ENCODE peak calls at places on chromosomes 3 and 15, in nine cellular contexts. A, E, W, Y, J, C, O, L and I are unnamed samples.

GRCh38 chr15:78216276-78217229 is 17.8 kb downstream of the ACSBG1 start:
- DNase-seq in Y (no peak), W (no peak), J (peak; percentile 76), E (peak; percentile 58), L (no peak), A (no peak), C (no peak), O (peak; percentile 65), I (no peak)

GRCh38 chr15:75140080-75140879 is 61.4 kb upstream of the C15orf39 start:
- DNase-seq in J (no peak), E (no peak), Y (no peak), A (no peak), O (peak; percentile 32), C (peak; percentile 99), W (peak; percentile 26), L (no peak), I (no peak)

GRCh38 chr3:36201546-36201945 is 178.8 kb upstream of the STAC start:
- DNase-seq in W (no peak), A (no peak), C (no peak), O (no peak), E (no peak), J (no peak), L (peak; percentile 38), Y (no peak), I (no peak)

GRCh38 chr3:123652346-123652984 is 67.6 kb upstream of the HACD2 start:
- DNase-seq in A (no peak), J (peak; percentile 88), Y (peak; percentile 77), O (peak; percentile 81), C (peak; percentile 62), W (peak; percentile 87), L (peak; percentile 84), E (peak; percentile 72), I (no peak)

GRCh38 chr3:46866032-46866595 is 2.9 kb upstream of the MYL3 start:
- DNase-seq in E (no peak), C (no peak), O (no peak), W (no peak), Y (no peak), L (no peak), A (no peak), J (no peak), I (no peak)

GRCh38 chr15:72236381-72237285 is 5.6 kb upstream of the PKM start:
- DNase-seq in Y (no peak), E (no peak), L (no peak), W (no peak), J (peak; percentile 28), C (no peak), A (no peak), O (no peak), I (no peak)

GRCh38 chr15:24772256-24772655 is 96.7 kb downstream of the NPAP1 start:
- DNase-seq in A (no peak), Y (no peak), C (no peak), E (no peak), J (no peak), O (no peak), L (peak; percentile 14), W (peak; percentile 67), I (no peak)

GRCh38 chr3:66797916-66798560 is 200.1 kb upstream of the KBTBD8 start:
- DNase-seq in W (peak; percentile 71), C (no peak), E (no peak), O (peak; percentile 52), L (peak; percentile 23), A (peak; percentile 18), J (peak; percentile 81), Y (peak; percentile 12), I (no peak)

GRCh38 chr15:98823012-98823458 is 174.7 kb downstream of the IGF1R start:
- DNase-seq in L (no peak), A (peak; percentile 62), E (no peak), W (peak; percentile 42), J (peak; percentile 86), O (peak; percentile 36), Y (no peak), C (no peak), I (peak; percentile 54)

GRCh38 chr3:8822141-8822540 is 52.7 kb upstream of the OXTR start:
- DNase-seq in L (no peak), C (no peak), J (peak; percentile 59), A (peak; percentile 22), O (peak; percentile 74), W (no peak), E (no peak), Y (no peak), I (no peak)

GRCh38 chr3:139269984-139270383 is 73.8 kb upstream of the MRPS22 start:
- DNase-seq in W (no peak), L (no peak), A (no peak), J (no peak), E (no peak), O (no peak), Y (no peak), C (no peak), I (no peak)

GRCh38 chr3:139264375-139264774 is 79.4 kb upstream of the MRPS22 start:
- DNase-seq in C (no peak), J (no peak), Y (no peak), A (no peak), E (no peak), L (no peak), W (no peak), O (no peak), I (no peak)

GRCh38 chr3:139263798-139264197 is 80.0 kb upstream of the MRPS22 start:
- DNase-seq in A (no peak), C (no peak), L (no peak), O (no peak), W (no peak), E (no peak), J (no peak), Y (no peak), I (no peak)

GRCh38 chr3:139265131-139266016 is 78.4 kb upstream of the MRPS22 start:
- DNase-seq in A (no peak), C (no peak), L (no peak), O (no peak), E (no peak), J (no peak), Y (no peak), W (no peak), I (no peak)

GRCh38 chr3:139267300-139268246 is 76.2 kb upstream of the MRPS22 start:
- DNase-seq in J (no peak), L (no peak), E (no peak), W (no peak), A (no peak), O (no peak), C (peak; percentile 48), Y (no peak), I (no peak)
- H3K4me3 ChIP-seq in J (no peak overlapping the region), L (no peak overlapping the region), E (no peak overlapping the region), W (no peak overlapping the region), A (no peak overlapping the region), O (no peak overlapping the region), C (no peak overlapping the region), Y (no peak overlapping the region), I (no peak overlapping the region)

DNA sequence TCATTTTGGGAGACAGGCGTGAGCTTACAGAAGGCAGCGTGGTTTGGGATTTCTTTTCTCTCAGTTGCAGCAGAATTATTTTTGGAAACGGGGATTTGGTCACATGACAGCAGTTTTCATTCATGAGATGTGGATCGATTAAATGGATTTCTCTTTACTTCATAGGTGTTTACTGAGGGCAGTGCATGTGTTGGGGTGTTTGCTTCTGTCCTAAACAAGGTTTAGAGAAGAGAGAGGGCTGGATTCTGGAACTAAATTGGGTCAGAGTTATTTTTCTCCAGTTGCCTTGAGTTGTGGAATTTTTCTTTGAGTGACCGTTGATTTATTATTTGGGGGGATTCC is 18.6 kb upstream of the TRAK1 start:
- DNase-seq in E (no peak), C (no peak), L (no peak), Y (no peak), W (no peak), A (no peak), J (no peak), O (no peak), I (no peak)
- H3K4me3 ChIP-seq in E (no peak overlapping the region), C (no peak overlapping the region), L (no peak overlapping the region), Y (peak overlapping the region; percentile 26), W (no peak overlapping the region), A (peak overlapping the region; percentile 9), J (peak overlapping the region; percentile 65), O (peak overlapping the region; percentile 22), I (no peak overlapping the region)

DNA sequence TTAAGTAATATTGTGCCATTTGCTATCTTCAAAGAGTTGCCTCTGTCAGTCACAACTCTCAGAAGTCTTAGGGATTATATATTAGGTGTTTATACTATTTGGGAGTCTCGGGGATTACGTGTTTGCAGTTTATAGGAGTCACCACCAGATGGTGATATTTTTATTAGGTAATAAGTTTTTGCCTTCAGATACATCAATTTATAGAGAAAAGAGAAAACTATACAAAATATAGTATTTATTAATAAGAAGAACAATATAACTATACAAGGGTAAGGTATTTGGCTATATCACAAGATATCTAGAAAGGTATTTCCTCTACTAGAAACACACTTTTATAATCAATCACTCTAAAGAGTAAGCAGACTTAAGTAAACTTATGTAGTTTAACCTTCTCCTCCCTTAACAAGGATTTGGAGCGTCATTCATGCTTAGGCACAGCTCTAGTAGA is 10.7 kb upstream of the DHX36 start:
- DNase-seq in O (peak; percentile 54), C (peak; percentile 20), E (no peak), W (peak; percentile 41), A (peak; percentile 38), J (peak; percentile 63), L (peak; percentile 45), Y (no peak), I (no peak)
- H3K4me3 ChIP-seq in O (no peak overlapping the region), C (no peak overlapping the region), E (no peak overlapping the region), W (no peak overlapping the region), A (no peak overlapping the region), J (no peak overlapping the region), L (no peak overlapping the region), Y (no peak overlapping the region), I (no peak overlapping the region)

DNA sequence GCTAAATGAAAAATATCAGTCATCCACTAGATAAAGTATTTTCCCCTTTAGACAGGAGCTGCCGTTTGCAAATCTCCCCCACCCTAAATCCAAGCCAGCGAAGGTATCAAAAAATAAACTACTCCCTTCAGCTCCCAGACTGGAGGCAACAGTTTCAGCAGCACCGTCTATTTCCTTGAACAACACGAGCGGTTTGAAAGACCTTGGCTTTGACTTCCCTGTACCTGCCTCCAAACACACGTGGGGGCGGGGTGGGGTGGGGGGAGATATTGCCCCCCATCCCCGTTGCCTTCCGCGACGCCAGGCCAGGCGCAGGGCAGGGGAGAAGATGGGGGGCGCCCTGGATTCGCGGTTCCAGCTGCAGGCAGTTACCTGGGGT is 804 bp upstream of the CACNA1D start:
- DNase-seq in C (no peak), A (no peak), J (no peak), Y (no peak), L (peak; percentile 27), E (no peak), W (no peak), O (no peak), I (no peak)
- H3K4me3 ChIP-seq in C (peak overlapping the region; percentile 40), A (peak overlapping the region; percentile 40), J (no peak overlapping the region), Y (peak overlapping the region; percentile 59), L (peak overlapping the region; percentile 70), E (no peak overlapping the region), W (peak overlapping the region; percentile 67), O (no peak overlapping the region), I (no peak overlapping the region)

GRCh38 chr3:114213669-114214541 is 23.5 kb downstream of the ZNF80 start:
- DNase-seq in J (peak; percentile 97), E (peak; percentile 20), Y (peak; percentile 12), W (no peak), L (peak; percentile 5), O (peak; percentile 54), A (peak; percentile 19), C (no peak), I (peak; percentile 51)
- H3K4me3 ChIP-seq in J (peak overlapping the region; percentile 63), E (no peak overlapping the region), Y (no peak overlapping the region), W (no peak overlapping the region), L (no peak overlapping the region), O (peak overlapping the region; percentile 44), A (peak overlapping the region; percentile 28), C (no peak overlapping the region), I (peak overlapping the region; percentile 12)

GRCh38 chr3:192845196-192845855 is 72.3 kb downstream of the MB21D2 start:
- DNase-seq in W (no peak), L (no peak), A (no peak), J (peak; percentile 61), E (no peak), Y (no peak), O (no peak), C (no peak), I (no peak)
- H3K4me3 ChIP-seq in W (no peak overlapping the region), L (no peak overlapping the region), A (no peak overlapping the region), J (no peak overlapping the region), E (no peak overlapping the region), Y (no peak overlapping the region), O (no peak overlapping the region), C (no peak overlapping the region), I (no peak overlapping the region)